ENCODE peak calls at places on chromosome 21, in six cellular contexts. V is Caco-2, K is BE2C, Q is Karpas-422, Y is fibroblast of lung, P is cardiac muscle cell. W is an unnamed sample. For H3K36me3, the result is how much of the 10 kb centered on the place peaks cover.

GRCh38 chr21:45146801-45147200 is 72.4 kb downstream of the ADARB1 start:
- DNase-seq in V (no peak), K (no peak), Q (no peak), Y (no peak), P (no peak), W (no peak)

GRCh38 chr21:44927587-44928461 is 7.1 kb upstream of the ITGB2 start:
- DNase-seq in V (peak), K (no peak), Q (peak), Y (peak), P (no peak), W (peak)

GRCh38 chr21:38299651-38300050 is 42.9 kb downstream of the KCNJ15 start:
- DNase-seq in V (no peak), K (no peak), Q (no peak), Y (no peak), P (no peak), W (no peak)

GRCh38 chr21:31538821-31539220 is 120.7 kb upstream of the SOD1 start:
- DNase-seq in V (no peak), K (no peak), Q (no peak), Y (no peak), P (peak), W (no peak)

GRCh38 chr21:45050786-45051489 is 23.4 kb upstream of the ADARB1 start:
- DNase-seq in V (peak), K (no peak), Q (no peak), Y (peak), P (no peak), W (no peak)

GRCh38 chr21:40793057-40793456 is 53.9 kb downstream of the DSCAM start:
- DNase-seq in V (no peak), K (no peak), Q (no peak), Y (peak), P (no peak), W (no peak)

GRCh38 chr21:17548262-17548661 is 35.4 kb downstream of the CXADR start:
- DNase-seq in V (no peak), K (no peak), Q (no peak), Y (no peak), P (peak), W (no peak)

GRCh38 chr21:31557956-31558838 is 101.3 kb upstream of the SOD1 start:
- DNase-seq in V (peak), K (peak), Q (no peak), Y (peak), P (no peak), W (no peak)

GRCh38 chr21:14900058-14900457 is 164.7 kb downstream of the NRIP1 start:
- DNase-seq in V (no peak), K (no peak), Q (no peak), Y (peak), P (no peak), W (no peak)

GRCh38 chr21:36663033-36663855 is 35.7 kb upstream of the SIM2 start:
- DNase-seq in V (no peak), K (no peak), Q (no peak), Y (no peak), P (no peak), W (no peak)

GRCh38 chr21:45013271-45013841 is 61.0 kb upstream of the ADARB1 start:
- DNase-seq in V (peak), K (peak), Q (no peak), Y (no peak), P (no peak), W (no peak)

GRCh38 chr21:25967566-25968438 is 202.8 kb downstream of the APP start:
- DNase-seq in V (no peak), K (no peak), Q (peak), Y (peak), P (no peak), W (no peak)

GRCh38 chr21:45074818-45075605 is 632 bp downstream of the ADARB1 start:
- DNase-seq in V (peak), K (peak), Q (no peak), Y (peak), P (peak), W (no peak)

GRCh38 chr21:44764319-44765230 is 37.0 kb downstream of the UBE2G2 start:
- DNase-seq in V (no peak), K (no peak), Q (no peak), Y (no peak), P (no peak), W (no peak)

GRCh38 chr21:44800971-44801467 is 601 bp downstream of the UBE2G2 start:
- DNase-seq in V (peak), K (no peak), Q (peak), Y (peak), P (peak), W (no peak)

GRCh38 chr21:36494557-36494956 is 14.6 kb upstream of the CLDN14 start:
- DNase-seq in V (no peak), K (no peak), Q (no peak), Y (peak), P (no peak), W (no peak)

GRCh38 chr21:35829014-35829525 is 231.3 kb downstream of the SETD4 start:
- DNase-seq in V (no peak), K (no peak), Q (no peak), Y (no peak), P (no peak), W (no peak)

GRCh38 chr21:44931137-44931500 is 8.7 kb upstream of the SLX9 start:
- DNase-seq in V (no peak), K (no peak), Q (peak), Y (no peak), P (no peak), W (no peak)

GRCh38 chr21:37784591-37785318 is 131.5 kb downstream of the KCNJ6 start:
- DNase-seq in V (no peak), K (no peak), Q (no peak), Y (no peak), P (no peak), W (no peak)

GRCh38 chr21:27841084-27841483 is 874.2 kb upstream of the ADAMTS5 start:
- DNase-seq in V (no peak), K (no peak), Q (no peak), Y (no peak), P (no peak), W (no peak)

GRCh38 chr21:29125979-29126378 is 4.5 kb upstream of the MAP3K7CL start:
- DNase-seq in V (no peak), K (no peak), Q (no peak), Y (no peak), P (no peak), W (no peak)
- H3K36me3 ChIP-seq in V (under half), K (under half), Q (under half), Y (under half), P (under half), W (under half)

GRCh38 chr21:42523211-42523610 is 9.6 kb downstream of the SLC37A1 start:
- DNase-seq in V (no peak), K (no peak), Q (no peak), Y (no peak), P (no peak), W (no peak)

GRCh38 chr21:42522771-42523170 is 9.1 kb downstream of the SLC37A1 start:
- DNase-seq in V (no peak), K (no peak), Q (no peak), Y (no peak), P (no peak), W (no peak)

GRCh38 chr21:42521805-42522204 is 8.2 kb downstream of the SLC37A1 start:
- DNase-seq in V (no peak), K (no peak), Q (no peak), Y (no peak), P (no peak), W (no peak)

GRCh38 chr21:42521384-42521783 is 7.7 kb downstream of the SLC37A1 start:
- DNase-seq in V (no peak), K (no peak), Q (peak), Y (no peak), P (no peak), W (no peak)

GRCh38 chr21:42522271-42522670 is 8.6 kb downstream of the SLC37A1 start:
- DNase-seq in V (no peak), K (no peak), Q (no peak), Y (no peak), P (no peak), W (no peak)
- H3K36me3 ChIP-seq in V (under half), K (under half), Q (under half), Y (under half), P (under half), W (under half)

GRCh38 chr21:34822957-34823356 is 154.2 kb downstream of the CLIC6 start:
- DNase-seq in V (no peak), K (no peak), Q (no peak), Y (peak), P (no peak), W (no peak)
- H3K36me3 ChIP-seq in V (under half), K (under half), Q (under half), Y (under half), P (under half), W (half or more)

DNA sequence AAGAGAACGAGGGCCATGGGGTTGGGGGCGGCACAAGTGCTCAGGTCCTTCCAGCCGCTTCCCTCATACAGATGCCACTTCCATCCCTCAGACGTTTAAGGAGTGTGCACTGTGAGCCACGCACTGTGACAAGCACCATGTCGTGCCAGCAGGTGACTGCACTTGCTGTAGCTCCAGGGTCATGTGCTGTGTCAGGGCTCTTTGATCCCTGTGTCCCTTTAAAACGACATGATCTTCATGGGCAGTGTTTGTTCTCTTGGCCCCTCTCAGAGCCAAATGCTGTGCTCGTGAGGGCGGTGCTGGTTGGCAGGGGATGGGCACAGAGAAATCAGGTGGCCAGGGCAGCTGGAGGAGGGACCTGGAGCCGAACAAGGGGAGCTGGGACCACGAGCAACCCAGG is 19.9 kb downstream of the IL10RB start:
- DNase-seq in V (no peak), K (no peak), Q (no peak), Y (no peak), P (no peak), W (no peak)
- H3K36me3 ChIP-seq in V (under half), K (under half), Q (under half), Y (under half), P (under half), W (half or more)

DNA sequence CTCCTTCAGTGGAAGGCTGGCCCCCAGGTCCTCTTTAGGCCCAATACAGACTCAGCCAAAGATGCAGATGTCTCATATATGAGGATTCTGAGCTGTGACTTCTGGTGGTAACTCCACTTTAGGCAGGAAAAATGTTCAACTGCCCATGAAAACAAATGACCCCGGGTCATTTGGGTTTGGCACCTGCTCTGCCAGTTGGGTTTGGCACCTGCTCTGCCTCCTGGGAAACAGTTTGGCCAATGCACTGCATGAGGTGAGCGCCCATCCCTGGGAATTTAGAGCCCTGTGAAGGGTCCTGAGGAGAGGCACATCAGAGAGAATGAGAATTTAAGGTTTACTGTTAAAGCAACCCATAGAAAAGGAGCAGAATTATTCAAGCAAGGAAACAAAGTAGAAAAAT is 45.3 kb downstream of the B3GALT5 start:
- DNase-seq in V (no peak), K (no peak), Q (no peak), Y (no peak), P (no peak), W (no peak)
- H3K36me3 ChIP-seq in V (under half), K (under half), Q (under half), Y (under half), P (under half), W (under half)

GRCh38 chr21:46256501-46256994 is 28.0 kb upstream of the LSS start:
- DNase-seq in V (no peak), K (no peak), Q (no peak), Y (no peak), P (no peak), W (no peak)

GRCh38 chr21:46254208-46254975 is 25.8 kb upstream of the LSS start:
- DNase-seq in V (no peak), K (no peak), Q (no peak), Y (no peak), P (no peak), W (no peak)

GRCh38 chr21:46253610-46254124 is 25.1 kb upstream of the LSS start:
- DNase-seq in V (no peak), K (peak), Q (peak), Y (no peak), P (peak), W (peak)

GRCh38 chr21:46255758-46256337 is 27.3 kb upstream of the LSS start:
- DNase-seq in V (no peak), K (no peak), Q (no peak), Y (no peak), P (no peak), W (no peak)

DNA sequence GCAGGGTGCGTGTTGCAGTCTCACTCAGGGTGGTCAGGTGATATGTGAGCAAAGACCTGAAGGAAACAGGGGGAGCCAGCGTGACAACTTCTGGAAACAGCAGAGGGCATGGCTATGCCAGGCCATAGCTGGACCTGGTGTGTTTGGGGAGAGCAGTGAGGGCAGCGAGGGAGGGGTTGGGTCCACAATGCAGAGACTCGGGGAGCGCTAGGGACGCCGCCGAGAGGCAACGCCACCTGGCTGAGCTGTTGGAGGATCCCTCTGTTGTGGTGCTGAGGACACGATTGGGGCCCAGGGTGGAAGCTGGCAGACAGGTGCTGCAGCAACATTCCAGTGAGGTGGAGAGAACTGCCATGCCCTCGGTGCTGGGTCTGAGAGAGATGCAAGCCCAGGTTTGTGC is 26.6 kb upstream of the LSS start:
- DNase-seq in V (no peak), K (no peak), Q (no peak), Y (no peak), P (no peak), W (no peak)
- H3K36me3 ChIP-seq in V (under half), K (half or more), Q (half or more), Y (under half), P (half or more), W (half or more)

W was measured in effector memory CD4-positive, alpha-beta T cell.